ENCODE peak calls at places on chromosomes 7 and 10, in eight cellular contexts. W is stomach, C is SK-N-SH, R is sigmoid colon, P is K562, B is suprapubic skin, I is transverse colon, N is GM12878. V is an unnamed sample.

GRCh38 chr7:27917774-27918314 is 177.9 kb downstream of the TAX1BP1 start:
- DNase-seq in W (no peak), C (no peak), R (no peak), P (no peak), B (no peak), I (no peak), N (no peak), V (no peak)

GRCh38 chr10:9081253-9081652 is 1026.8 kb downstream of the GATA3 start:
- DNase-seq in W (no peak), C (no peak), R (no peak), P (no peak), B (no peak), I (no peak), N (no peak), V (no peak)

GRCh38 chr7:37031571-37032257 is 307.4 kb upstream of the AOAH start:
- DNase-seq in W (peak; percentile 66), C (no peak), R (peak; percentile 91), P (peak; percentile 35), B (peak; percentile 80), I (peak; percentile 54), N (no peak), V (peak; percentile 89)

GRCh38 chr10:105925045-105925785 is 1239.3 kb downstream of the SORCS1 start:
- DNase-seq in W (no peak), C (no peak), R (no peak), P (no peak), B (no peak), I (no peak), N (no peak), V (no peak)

GRCh38 chr7:32879460-32879859 is 12.1 kb downstream of the KBTBD2 start:
- DNase-seq in W (no peak), C (no peak), R (no peak), P (peak; percentile 25), B (no peak), I (no peak), N (no peak), V (no peak)

GRCh38 chr7:117875566-117875965 is 2.3 kb upstream of the CTTNBP2 start:
- DNase-seq in W (no peak), C (no peak), R (no peak), P (no peak), B (no peak), I (no peak), N (no peak), V (no peak)

GRCh38 chr10:92517034-92517655 is 56.7 kb downstream of the IDE start:
- DNase-seq in W (peak; percentile 73), C (peak; percentile 61), R (peak; percentile 76), P (peak; percentile 19), B (no peak), I (peak; percentile 64), N (peak; percentile 38), V (no peak)

GRCh38 chr7:155983176-155983815 is 171.0 kb upstream of the SHH start:
- DNase-seq in W (peak; percentile 14), C (no peak), R (peak; percentile 51), P (no peak), B (peak; percentile 41), I (peak; percentile 3), N (no peak), V (no peak)

GRCh38 chr10:54749623-54750022 is 51.4 kb downstream of the PCDH15 start:
- DNase-seq in W (no peak), C (no peak), R (no peak), P (no peak), B (no peak), I (no peak), N (no peak), V (no peak)

GRCh38 chr7:39271386-39271785 is 293.7 kb downstream of the POU6F2 start:
- DNase-seq in W (peak; percentile 73), C (peak; percentile 20), R (peak; percentile 82), P (no peak), B (no peak), I (peak; percentile 22), N (no peak), V (peak; percentile 79)

GRCh38 chr7:29127527-29127926 is 18.8 kb downstream of the CPVL start:
- DNase-seq in W (no peak), C (no peak), R (no peak), P (no peak), B (no peak), I (no peak), N (no peak), V (no peak)

GRCh38 chr10:79089579-79090110 is 20.9 kb downstream of the ZMIZ1 start:
- DNase-seq in W (no peak), C (no peak), R (no peak), P (no peak), B (no peak), I (no peak), N (no peak), V (no peak)

GRCh38 chr10:112394475-112394875 is 20.6 kb downstream of the ACSL5 start:
- DNase-seq in W (peak; percentile 42), C (no peak), R (no peak), P (no peak), B (no peak), I (peak; percentile 58), N (no peak), V (no peak)

GRCh38 chr7:128103498-128104108 is 72.4 kb upstream of the LRRC4 start:
- DNase-seq in W (no peak), C (peak; percentile 66), R (no peak), P (no peak), B (no peak), I (no peak), N (no peak), V (no peak)

GRCh38 chr10:12628964-12629766 is 279.8 kb downstream of the CAMK1D start:
- DNase-seq in W (no peak), C (no peak), R (no peak), P (no peak), B (no peak), I (peak; percentile 51), N (no peak), V (no peak)

GRCh38 chr10:5652746-5653145 is 13.6 kb downstream of the ASB13 start:
- DNase-seq in W (no peak), C (no peak), R (no peak), P (no peak), B (no peak), I (no peak), N (no peak), V (no peak)

GRCh38 chr10:132847856-132848255 is 61.9 kb upstream of the NKX6-2 start:
- DNase-seq in W (no peak), C (peak; percentile 28), R (peak; percentile 54), P (no peak), B (peak; percentile 10), I (no peak), N (no peak), V (no peak)

GRCh38 chr10:44468965-44469364 is 84.1 kb upstream of the CXCL12 start:
- DNase-seq in W (no peak), C (no peak), R (no peak), P (no peak), B (no peak), I (no peak), N (no peak), V (no peak)

GRCh38 chr7:106029941-106030340 is 66.9 kb downstream of the CDHR3 start:
- DNase-seq in W (no peak), C (no peak), R (peak; percentile 40), P (peak; percentile 26), B (no peak), I (no peak), N (no peak), V (no peak)

GRCh38 chr10:81081887-81082620 is 544.4 kb downstream of the SH2D4B start:
- DNase-seq in W (no peak), C (no peak), R (no peak), P (no peak), B (no peak), I (no peak), N (no peak), V (no peak)

GRCh38 chr7:39733881-39734571 is 110.7 kb downstream of the RALA start:
- DNase-seq in W (no peak), C (no peak), R (no peak), P (no peak), B (no peak), I (no peak), N (no peak), V (no peak)

GRCh38 chr10:100109670-100110069 is 28.0 kb upstream of the CPN1 start:
- DNase-seq in W (no peak), C (no peak), R (no peak), P (no peak), B (no peak), I (no peak), N (no peak), V (no peak)

GRCh38 chr7:74365320-74366022 is 76.3 kb downstream of the CLIP2 start:
- DNase-seq in W (no peak), C (peak; percentile 100), R (peak; percentile 77), P (peak; percentile 100), B (no peak), I (peak; percentile 84), N (no peak), V (peak; percentile 69)
- TF ChIP-seq EP300 in W (no peak), C (no peak), R (no peak), P (no peak), B (no peak), I (no peak), N (no peak), V (no peak)

GRCh38 chr7:12436126-12436525 is 32.5 kb upstream of the VWDE start:
- DNase-seq in W (no peak), C (no peak), R (no peak), P (no peak), B (no peak), I (no peak), N (no peak), V (no peak)

GRCh38 chr7:12436896-12437535 is 33.4 kb upstream of the VWDE start:
- DNase-seq in W (no peak), C (peak; percentile 28), R (no peak), P (no peak), B (no peak), I (no peak), N (no peak), V (no peak)

GRCh38 chr7:12431886-12432285 is 28.2 kb upstream of the VWDE start:
- DNase-seq in W (peak; percentile 72), C (no peak), R (no peak), P (no peak), B (no peak), I (no peak), N (no peak), V (no peak)

GRCh38 chr7:12434012-12434642 is 30.5 kb upstream of the VWDE start:
- DNase-seq in W (no peak), C (peak; percentile 29), R (no peak), P (no peak), B (no peak), I (no peak), N (no peak), V (no peak)
- TF ChIP-seq CTCF in W (no peak), C (peak; percentile 82), R (no peak), P (peak; percentile 60), B (no peak), I (no peak), N (no peak), V (no peak)

GRCh38 chr7:139701908-139702307 is 75.9 kb downstream of the HIPK2 start:
- DNase-seq in W (peak; percentile 30), C (peak; percentile 44), R (no peak), P (no peak), B (no peak), I (peak; percentile 6), N (no peak), V (peak; percentile 52)
- TF ChIP-seq POLR2AphosphoS5 in W (no peak), C (no peak), R (no peak), P (no peak), B (no peak), I (no peak), N (no peak), V (no peak)

DNA sequence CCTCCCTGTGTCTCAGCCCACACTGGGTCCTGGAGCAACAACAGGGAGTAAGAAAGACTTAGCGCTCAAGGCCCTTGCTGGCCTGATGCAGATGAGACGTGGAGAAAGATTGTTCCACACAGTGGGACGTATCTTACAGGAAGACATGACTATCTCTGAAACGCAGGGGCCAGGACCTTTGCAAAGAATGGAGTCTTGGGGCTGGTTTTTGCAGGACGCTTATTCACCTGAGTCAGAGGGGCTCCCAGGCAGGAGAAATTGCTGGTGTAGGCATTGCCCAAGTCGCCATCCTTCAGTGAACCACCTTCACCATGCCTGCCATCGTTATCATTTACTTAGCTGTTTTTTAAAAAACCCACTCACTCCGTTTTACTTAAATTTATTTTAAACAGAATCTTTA is 11.8 kb upstream of the GDF10 start:
- DNase-seq in W (no peak), C (no peak), R (peak; percentile 27), P (no peak), B (no peak), I (no peak), N (no peak), V (no peak)
- TF ChIP-seq EP300 in W (no peak), C (no peak), R (no peak), P (no peak), B (no peak), I (no peak), N (no peak), V (no peak)